ENCODE peak calls at places on chromosomes 3 and 15, in ten cellular contexts. One of them, this sample, is unnamed.

GRCh38 chr3:191235331-191236314 is 36.6 kb downstream of the OSTN start:
- DNase-seq in brain microvascular endothelial cell: peak; percentile 55
- DNase-seq in breast epithelium: no peak
- DNase-seq in neural crest cell: no peak
- DNase-seq in activated CD4-positive, alpha-beta T cell treated with anti-CD3 and anti-CD28 coated beads, Interleukin-2, amount 50 U/mL, for 4 hours: no peak
- DNase-seq in AG04450: no peak
- DNase-seq in HTR-8/SVneo: no peak
- DNase-seq in left cardiac atrium: no peak
- DNase-seq in astrocyte of the spinal cord: peak; percentile 56
- DNase-seq in OCI-LY7: no peak
- DNase-seq in this sample: peak; percentile 50

GRCh38 chr15:94231728-94232086 is 346 bp downstream of the MCTP2 start:
- DNase-seq in brain microvascular endothelial cell: no peak
- DNase-seq in breast epithelium: no peak
- DNase-seq in neural crest cell: peak; percentile 1
- DNase-seq in activated CD4-positive, alpha-beta T cell treated with anti-CD3 and anti-CD28 coated beads, Interleukin-2, amount 50 U/mL, for 4 hours: no peak
- DNase-seq in AG04450: no peak
- DNase-seq in HTR-8/SVneo: no peak
- DNase-seq in left cardiac atrium: no peak
- DNase-seq in astrocyte of the spinal cord: no peak
- DNase-seq in OCI-LY7: peak; percentile 48
- DNase-seq in this sample: no peak

GRCh38 chr3:56819016-56819809 is 17.5 kb upstream of the ARHGEF3 start:
- DNase-seq in brain microvascular endothelial cell: no peak
- DNase-seq in breast epithelium: no peak
- DNase-seq in neural crest cell: no peak
- DNase-seq in activated CD4-positive, alpha-beta T cell treated with anti-CD3 and anti-CD28 coated beads, Interleukin-2, amount 50 U/mL, for 4 hours: no peak
- DNase-seq in AG04450: no peak
- DNase-seq in HTR-8/SVneo: no peak
- DNase-seq in left cardiac atrium: no peak
- DNase-seq in astrocyte of the spinal cord: no peak
- DNase-seq in OCI-LY7: no peak
- DNase-seq in this sample: no peak

GRCh38 chr15:74365619-74366445 is 1.6 kb downstream of the CYP11A1 start:
- DNase-seq in brain microvascular endothelial cell: peak; percentile 10
- DNase-seq in breast epithelium: peak; percentile 58
- DNase-seq in neural crest cell: peak; percentile 43
- DNase-seq in activated CD4-positive, alpha-beta T cell treated with anti-CD3 and anti-CD28 coated beads, Interleukin-2, amount 50 U/mL, for 4 hours: no peak
- DNase-seq in AG04450: no peak
- DNase-seq in HTR-8/SVneo: no peak
- DNase-seq in left cardiac atrium: peak; percentile 63
- DNase-seq in astrocyte of the spinal cord: peak; percentile 19
- DNase-seq in OCI-LY7: no peak
- DNase-seq in this sample: peak; percentile 77

GRCh38 chr15:80710635-80711553 is 15.8 kb downstream of the ABHD17C start:
- DNase-seq in brain microvascular endothelial cell: peak; percentile 53
- DNase-seq in breast epithelium: no peak
- DNase-seq in neural crest cell: no peak
- DNase-seq in activated CD4-positive, alpha-beta T cell treated with anti-CD3 and anti-CD28 coated beads, Interleukin-2, amount 50 U/mL, for 4 hours: no peak
- DNase-seq in AG04450: no peak
- DNase-seq in HTR-8/SVneo: no peak
- DNase-seq in left cardiac atrium: no peak
- DNase-seq in astrocyte of the spinal cord: peak; percentile 13
- DNase-seq in OCI-LY7: no peak
- DNase-seq in this sample: no peak

GRCh38 chr3:118587037-118587741 is 447.5 kb downstream of the IGSF11 start:
- DNase-seq in brain microvascular endothelial cell: no peak
- DNase-seq in breast epithelium: no peak
- DNase-seq in neural crest cell: no peak
- DNase-seq in activated CD4-positive, alpha-beta T cell treated with anti-CD3 and anti-CD28 coated beads, Interleukin-2, amount 50 U/mL, for 4 hours: no peak
- DNase-seq in AG04450: no peak
- DNase-seq in HTR-8/SVneo: no peak
- DNase-seq in left cardiac atrium: no peak
- DNase-seq in astrocyte of the spinal cord: no peak
- DNase-seq in OCI-LY7: no peak
- DNase-seq in this sample: no peak

GRCh38 chr3:71979155-71979554 is 194.2 kb upstream of the PROK2 start:
- DNase-seq in brain microvascular endothelial cell: no peak
- DNase-seq in breast epithelium: no peak
- DNase-seq in neural crest cell: no peak
- DNase-seq in activated CD4-positive, alpha-beta T cell treated with anti-CD3 and anti-CD28 coated beads, Interleukin-2, amount 50 U/mL, for 4 hours: no peak
- DNase-seq in AG04450: no peak
- DNase-seq in HTR-8/SVneo: no peak
- DNase-seq in left cardiac atrium: no peak
- DNase-seq in astrocyte of the spinal cord: no peak
- DNase-seq in OCI-LY7: no peak
- DNase-seq in this sample: no peak

GRCh38 chr3:146513386-146514051 is 30.9 kb downstream of the PLSCR1 start:
- DNase-seq in brain microvascular endothelial cell: no peak
- DNase-seq in breast epithelium: no peak
- DNase-seq in neural crest cell: no peak
- DNase-seq in activated CD4-positive, alpha-beta T cell treated with anti-CD3 and anti-CD28 coated beads, Interleukin-2, amount 50 U/mL, for 4 hours: no peak
- DNase-seq in AG04450: no peak
- DNase-seq in HTR-8/SVneo: no peak
- DNase-seq in left cardiac atrium: no peak
- DNase-seq in astrocyte of the spinal cord: no peak
- DNase-seq in OCI-LY7: no peak
- DNase-seq in this sample: no peak

GRCh38 chr15:48883699-48884098 is 5.8 kb downstream of the EID1 start:
- DNase-seq in brain microvascular endothelial cell: no peak
- DNase-seq in breast epithelium: no peak
- DNase-seq in neural crest cell: no peak
- DNase-seq in activated CD4-positive, alpha-beta T cell treated with anti-CD3 and anti-CD28 coated beads, Interleukin-2, amount 50 U/mL, for 4 hours: no peak
- DNase-seq in AG04450: no peak
- DNase-seq in HTR-8/SVneo: no peak
- DNase-seq in left cardiac atrium: no peak
- DNase-seq in astrocyte of the spinal cord: no peak
- DNase-seq in OCI-LY7: no peak
- DNase-seq in this sample: no peak

GRCh38 chr15:57923750-57924149 is 141.8 kb downstream of the ALDH1A2 start:
- DNase-seq in brain microvascular endothelial cell: no peak
- DNase-seq in breast epithelium: no peak
- DNase-seq in neural crest cell: no peak
- DNase-seq in activated CD4-positive, alpha-beta T cell treated with anti-CD3 and anti-CD28 coated beads, Interleukin-2, amount 50 U/mL, for 4 hours: no peak
- DNase-seq in AG04450: no peak
- DNase-seq in HTR-8/SVneo: no peak
- DNase-seq in left cardiac atrium: peak; percentile 66
- DNase-seq in astrocyte of the spinal cord: no peak
- DNase-seq in OCI-LY7: no peak
- DNase-seq in this sample: no peak

GRCh38 chr3:22979581-22979980 is 223.5 kb upstream of the UBE2E2 start:
- DNase-seq in brain microvascular endothelial cell: no peak
- DNase-seq in breast epithelium: no peak
- DNase-seq in neural crest cell: no peak
- DNase-seq in activated CD4-positive, alpha-beta T cell treated with anti-CD3 and anti-CD28 coated beads, Interleukin-2, amount 50 U/mL, for 4 hours: no peak
- DNase-seq in AG04450: no peak
- DNase-seq in HTR-8/SVneo: no peak
- DNase-seq in left cardiac atrium: no peak
- DNase-seq in astrocyte of the spinal cord: no peak
- DNase-seq in OCI-LY7: no peak
- DNase-seq in this sample: peak; percentile 28

GRCh38 chr3:49199244-49199899 is 28.0 kb downstream of the KLHDC8B start:
- DNase-seq in brain microvascular endothelial cell: peak; percentile 95
- DNase-seq in breast epithelium: peak; percentile 70
- DNase-seq in neural crest cell: no peak
- DNase-seq in activated CD4-positive, alpha-beta T cell treated with anti-CD3 and anti-CD28 coated beads, Interleukin-2, amount 50 U/mL, for 4 hours: no peak
- DNase-seq in AG04450: peak; percentile 30
- DNase-seq in HTR-8/SVneo: no peak
- DNase-seq in left cardiac atrium: peak; percentile 98
- DNase-seq in astrocyte of the spinal cord: peak; percentile 84
- DNase-seq in OCI-LY7: no peak
- DNase-seq in this sample: peak; percentile 24

GRCh38 chr15:29446480-29446879 is 176.9 kb upstream of the NSMCE3 start:
- DNase-seq in brain microvascular endothelial cell: no peak
- DNase-seq in breast epithelium: no peak
- DNase-seq in neural crest cell: no peak
- DNase-seq in activated CD4-positive, alpha-beta T cell treated with anti-CD3 and anti-CD28 coated beads, Interleukin-2, amount 50 U/mL, for 4 hours: no peak
- DNase-seq in AG04450: no peak
- DNase-seq in HTR-8/SVneo: no peak
- DNase-seq in left cardiac atrium: no peak
- DNase-seq in astrocyte of the spinal cord: no peak
- DNase-seq in OCI-LY7: no peak
- DNase-seq in this sample: no peak

GRCh38 chr3:119322523-119323400 is 28.6 kb downstream of the ARHGAP31 start:
- DNase-seq in brain microvascular endothelial cell: peak; percentile 78
- DNase-seq in breast epithelium: peak; percentile 65
- DNase-seq in neural crest cell: peak; percentile 70
- DNase-seq in activated CD4-positive, alpha-beta T cell treated with anti-CD3 and anti-CD28 coated beads, Interleukin-2, amount 50 U/mL, for 4 hours: peak; percentile 93
- DNase-seq in AG04450: no peak
- DNase-seq in HTR-8/SVneo: peak; percentile 61
- DNase-seq in left cardiac atrium: peak; percentile 94
- DNase-seq in astrocyte of the spinal cord: peak; percentile 85
- DNase-seq in OCI-LY7: peak; percentile 88
- DNase-seq in this sample: peak; percentile 97

GRCh38 chr3:143184098-143184497 is 64.5 kb downstream of the CHST2 start:
- DNase-seq in brain microvascular endothelial cell: no peak
- DNase-seq in breast epithelium: no peak
- DNase-seq in neural crest cell: no peak
- DNase-seq in activated CD4-positive, alpha-beta T cell treated with anti-CD3 and anti-CD28 coated beads, Interleukin-2, amount 50 U/mL, for 4 hours: no peak
- DNase-seq in AG04450: no peak
- DNase-seq in HTR-8/SVneo: no peak
- DNase-seq in left cardiac atrium: no peak
- DNase-seq in astrocyte of the spinal cord: no peak
- DNase-seq in OCI-LY7: no peak
- DNase-seq in this sample: no peak

GRCh38 chr3:139238281-139239030 is 105.4 kb upstream of the MRPS22 start:
- DNase-seq in brain microvascular endothelial cell: no peak
- DNase-seq in breast epithelium: no peak
- DNase-seq in neural crest cell: no peak
- DNase-seq in activated CD4-positive, alpha-beta T cell treated with anti-CD3 and anti-CD28 coated beads, Interleukin-2, amount 50 U/mL, for 4 hours: no peak
- DNase-seq in AG04450: no peak
- DNase-seq in HTR-8/SVneo: no peak
- DNase-seq in left cardiac atrium: no peak
- DNase-seq in astrocyte of the spinal cord: no peak
- DNase-seq in OCI-LY7: no peak
- DNase-seq in this sample: no peak